ENCODE peak calls at places on chromosomes 12 and 14, in four cellular contexts. One of them, this sample, is unnamed. For H3K4me1 and H3K9me3, the result is how much of the 10 kb centered on the place peaks cover.

GRCh38 chr12:49933793-49934192 is 16.7 kb upstream of the AQP2 start:
- DNase-seq in right lobe of liver: no peak
- DNase-seq in tibial artery: no peak
- DNase-seq in right cardiac atrium: no peak
- DNase-seq in this sample: no peak

GRCh38 chr12:90037740-90038139 is 329.1 kb upstream of the ATP2B1 start:
- DNase-seq in tibial artery: no peak
- DNase-seq in right cardiac atrium: no peak
- DNase-seq in right lobe of liver: no peak
- DNase-seq in this sample: no peak

GRCh38 chr14:54147285-54147684 is 190.7 kb upstream of the BMP4 start:
- DNase-seq in right cardiac atrium: no peak
- DNase-seq in tibial artery: no peak
- DNase-seq in right lobe of liver: no peak
- DNase-seq in this sample: no peak

GRCh38 chr12:96177013-96177412 is 17.2 kb upstream of the ELK3 start:
- DNase-seq in tibial artery: no peak
- DNase-seq in right cardiac atrium: no peak
- DNase-seq in right lobe of liver: no peak
- DNase-seq in this sample: no peak

GRCh38 chr14:20603813-20604212 is 12.6 kb upstream of the RNASE12 start:
- DNase-seq in tibial artery: no peak
- DNase-seq in right lobe of liver: no peak
- DNase-seq in right cardiac atrium: no peak
- DNase-seq in this sample: no peak

GRCh38 chr14:50560929-50561280 is 960 bp downstream of the ATL1 start:
- DNase-seq in right lobe of liver: peak
- DNase-seq in tibial artery: peak
- DNase-seq in right cardiac atrium: peak
- DNase-seq in this sample: peak

GRCh38 chr12:3204716-3205617 is 127.8 kb downstream of the TSPAN9 start:
- DNase-seq in tibial artery: no peak
- DNase-seq in right cardiac atrium: peak
- DNase-seq in right lobe of liver: no peak
- DNase-seq in this sample: no peak

GRCh38 chr14:61695695-61696527 is 598 bp downstream of the HIF1A start:
- DNase-seq in tibial artery: peak
- DNase-seq in right lobe of liver: peak
- DNase-seq in right cardiac atrium: peak
- DNase-seq in this sample: peak

GRCh38 chr14:92247347-92247746 is 75.6 kb upstream of the SLC24A4 start:
- DNase-seq in right cardiac atrium: no peak
- DNase-seq in tibial artery: no peak
- DNase-seq in right lobe of liver: no peak
- DNase-seq in this sample: no peak

GRCh38 chr14:22384167-22384549 is 204.9 kb downstream of the DAD1 start:
- DNase-seq in right cardiac atrium: no peak
- DNase-seq in tibial artery: no peak
- DNase-seq in right lobe of liver: no peak
- DNase-seq in this sample: no peak

GRCh38 chr14:55514819-55515470 is 65.1 kb upstream of the KTN1 start:
- DNase-seq in right lobe of liver: no peak
- DNase-seq in right cardiac atrium: no peak
- DNase-seq in tibial artery: no peak
- DNase-seq in this sample: no peak

GRCh38 chr14:34018125-34018524 is 67.3 kb upstream of the EGLN3 start:
- DNase-seq in right cardiac atrium: no peak
- DNase-seq in tibial artery: no peak
- DNase-seq in right lobe of liver: no peak
- DNase-seq in this sample: no peak

GRCh38 chr14:99644723-99645544 is at the start of gene HHIPL1:
- DNase-seq in right lobe of liver: no peak
- DNase-seq in right cardiac atrium: peak
- DNase-seq in tibial artery: no peak
- DNase-seq in this sample: no peak

GRCh38 chr14:49677643-49678042 is 10.4 kb downstream of the POLE2 start:
- DNase-seq in right cardiac atrium: no peak
- DNase-seq in tibial artery: no peak
- DNase-seq in right lobe of liver: no peak
- DNase-seq in this sample: no peak

GRCh38 chr12:108629824-108630476 is 3.7 kb downstream of the SELPLG start:
- DNase-seq in right cardiac atrium: peak
- DNase-seq in tibial artery: no peak
- DNase-seq in right lobe of liver: no peak
- DNase-seq in this sample: no peak

GRCh38 chr14:64069634-64070359 is 217.0 kb downstream of the SYNE2 start:
- DNase-seq in right cardiac atrium: no peak
- DNase-seq in tibial artery: no peak
- DNase-seq in right lobe of liver: no peak
- DNase-seq in this sample: no peak

GRCh38 chr12:104258476-104259067 is 43.0 kb downstream of the TXNRD1 start:
- DNase-seq in right lobe of liver: no peak
- DNase-seq in right cardiac atrium: no peak
- DNase-seq in tibial artery: no peak
- DNase-seq in this sample: no peak

GRCh38 chr12:94380507-94380906 is 79.2 kb downstream of the CEP83 start:
- DNase-seq in right lobe of liver: no peak
- DNase-seq in tibial artery: no peak
- DNase-seq in right cardiac atrium: no peak
- DNase-seq in this sample: no peak

GRCh38 chr12:48979602-48980388 is 1.7 kb downstream of the WNT1 start:
- DNase-seq in right cardiac atrium: peak
- DNase-seq in tibial artery: no peak
- DNase-seq in right lobe of liver: no peak
- DNase-seq in this sample: no peak

GRCh38 chr14:23984891-23985607 is 3.7 kb upstream of the DHRS4L2 start:
- DNase-seq in right cardiac atrium: peak
- DNase-seq in right lobe of liver: no peak
- DNase-seq in tibial artery: no peak
- DNase-seq in this sample: no peak

GRCh38 chr12:52359511-52360103 is 7.7 kb downstream of the KRT85 start:
- DNase-seq in right cardiac atrium: no peak
- DNase-seq in tibial artery: peak
- DNase-seq in right lobe of liver: no peak
- DNase-seq in this sample: no peak

GRCh38 chr12:67320614-67321305 is 51.6 kb downstream of the CAND1 start:
- DNase-seq in right lobe of liver: no peak
- DNase-seq in tibial artery: no peak
- DNase-seq in right cardiac atrium: no peak
- DNase-seq in this sample: no peak

GRCh38 chr12:89521348-89522238 is 3.0 kb downstream of the GALNT4 start:
- DNase-seq in tibial artery: no peak
- DNase-seq in right cardiac atrium: no peak
- DNase-seq in right lobe of liver: no peak
- DNase-seq in this sample: no peak

GRCh38 chr12:84911331-84912190 is 1.0 kb downstream of the SLC6A15 start:
- DNase-seq in right lobe of liver: peak
- DNase-seq in tibial artery: peak
- DNase-seq in right cardiac atrium: no peak
- DNase-seq in this sample: peak

GRCh38 chr14:35337557-35338255 is 45.5 kb downstream of the PSMA6 start:
- DNase-seq in right cardiac atrium: no peak
- DNase-seq in tibial artery: no peak
- DNase-seq in right lobe of liver: peak
- DNase-seq in this sample: no peak

GRCh38 chr14:35337074-35337556 is 44.9 kb downstream of the PSMA6 start:
- DNase-seq in right cardiac atrium: no peak
- DNase-seq in right lobe of liver: no peak
- DNase-seq in tibial artery: no peak
- DNase-seq in this sample: no peak

GRCh38 chr14:35333797-35334743 is 41.9 kb downstream of the PSMA6 start:
- DNase-seq in right cardiac atrium: no peak
- DNase-seq in tibial artery: no peak
- DNase-seq in right lobe of liver: no peak
- DNase-seq in this sample: no peak

GRCh38 chr14:35336171-35337073 is 44.2 kb downstream of the PSMA6 start:
- DNase-seq in right cardiac atrium: peak
- DNase-seq in tibial artery: peak
- DNase-seq in right lobe of liver: peak
- DNase-seq in this sample: no peak

GRCh38 chr14:35335388-35336092 is 43.4 kb downstream of the PSMA6 start:
- DNase-seq in right lobe of liver: peak
- DNase-seq in right cardiac atrium: peak
- DNase-seq in tibial artery: no peak
- DNase-seq in this sample: no peak
- H3K4me1 ChIP-seq in right lobe of liver: half or more
- H3K4me1 ChIP-seq in right cardiac atrium: under half
- H3K4me1 ChIP-seq in tibial artery: half or more
- H3K4me1 ChIP-seq in this sample: under half

GRCh38 chr12:130500835-130501330 is 163.2 kb downstream of the PIWIL1 start:
- DNase-seq in right lobe of liver: no peak
- DNase-seq in right cardiac atrium: no peak
- DNase-seq in tibial artery: no peak
- DNase-seq in this sample: no peak

GRCh38 chr12:130501821-130502220 is 164.1 kb downstream of the PIWIL1 start:
- DNase-seq in right lobe of liver: no peak
- DNase-seq in right cardiac atrium: no peak
- DNase-seq in tibial artery: no peak
- DNase-seq in this sample: no peak

GRCh38 chr12:130504836-130505175 is 167.1 kb downstream of the PIWIL1 start:
- DNase-seq in right cardiac atrium: no peak
- DNase-seq in right lobe of liver: no peak
- DNase-seq in tibial artery: no peak
- DNase-seq in this sample: no peak

GRCh38 chr12:130506844-130507243 is 169.2 kb downstream of the PIWIL1 start:
- DNase-seq in tibial artery: no peak
- DNase-seq in right cardiac atrium: no peak
- DNase-seq in right lobe of liver: no peak
- DNase-seq in this sample: no peak

DNA sequence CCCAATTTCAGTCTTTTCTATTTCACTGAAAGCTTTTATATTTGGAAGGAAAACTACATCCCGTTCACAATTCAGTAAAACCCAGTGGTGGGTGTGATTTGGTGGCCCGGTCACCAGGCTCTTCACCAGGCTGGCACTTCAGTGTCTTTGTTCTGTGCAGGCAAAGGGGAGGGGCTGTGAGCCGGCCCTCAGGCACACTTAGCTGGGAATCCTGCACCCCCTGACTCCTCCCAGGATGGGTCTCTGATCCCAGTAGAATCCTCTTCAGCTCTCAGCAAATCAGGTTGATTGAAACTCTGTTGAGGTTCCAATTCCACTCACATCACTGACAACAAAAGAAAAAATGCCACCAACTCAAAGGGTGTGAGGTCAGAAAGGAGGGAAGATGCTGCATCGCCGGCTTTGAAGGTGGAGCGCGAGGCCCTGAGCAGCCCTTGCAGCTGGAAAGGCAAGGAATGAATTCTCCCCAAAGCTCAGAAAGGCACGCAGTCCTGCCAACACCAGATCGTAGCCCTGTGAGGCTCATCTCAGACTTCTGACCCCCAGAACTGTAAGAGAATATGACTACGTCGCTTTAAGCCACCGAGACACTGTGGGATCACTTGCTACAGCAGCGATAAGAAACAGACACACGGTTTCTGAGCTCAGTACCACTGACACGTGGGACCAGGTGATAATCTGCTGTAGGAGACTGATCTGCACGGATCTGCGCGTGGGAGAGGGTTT is 166.6 kb downstream of the PIWIL1 start:
- DNase-seq in right cardiac atrium: no peak
- DNase-seq in tibial artery: no peak
- DNase-seq in right lobe of liver: no peak
- DNase-seq in this sample: no peak
- H3K9me3 ChIP-seq in right cardiac atrium: under half
- H3K9me3 ChIP-seq in tibial artery: under half
- H3K9me3 ChIP-seq in right lobe of liver: under half
- H3K9me3 ChIP-seq in this sample: under half

DNA sequence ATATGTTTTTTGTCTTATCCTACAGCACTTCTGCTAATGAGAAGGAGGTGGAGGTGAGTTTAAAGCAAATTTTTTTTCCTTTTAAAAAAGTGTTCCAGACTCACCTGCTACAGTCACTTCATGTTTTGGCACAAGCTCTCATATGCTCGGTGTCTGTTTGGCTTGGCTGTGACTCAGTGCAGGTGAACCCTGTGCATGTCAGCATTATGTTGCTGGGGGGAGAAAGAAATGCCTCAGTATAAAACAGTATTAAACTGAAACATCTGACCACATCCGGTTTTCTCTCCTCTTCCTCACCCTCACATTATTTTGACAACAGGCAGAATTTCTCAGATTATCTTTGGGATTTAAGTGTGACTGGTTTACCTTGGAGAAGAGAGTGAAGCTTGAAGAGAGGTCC is 105.2 kb downstream of the DNAI7 start:
- DNase-seq in right cardiac atrium: no peak
- DNase-seq in tibial artery: no peak
- DNase-seq in right lobe of liver: no peak
- DNase-seq in this sample: no peak
- H3K4me3 ChIP-seq in right cardiac atrium: no peak
- H3K4me3 ChIP-seq in tibial artery: no peak
- H3K4me3 ChIP-seq in right lobe of liver: no peak
- H3K4me3 ChIP-seq in this sample: no peak

DNA sequence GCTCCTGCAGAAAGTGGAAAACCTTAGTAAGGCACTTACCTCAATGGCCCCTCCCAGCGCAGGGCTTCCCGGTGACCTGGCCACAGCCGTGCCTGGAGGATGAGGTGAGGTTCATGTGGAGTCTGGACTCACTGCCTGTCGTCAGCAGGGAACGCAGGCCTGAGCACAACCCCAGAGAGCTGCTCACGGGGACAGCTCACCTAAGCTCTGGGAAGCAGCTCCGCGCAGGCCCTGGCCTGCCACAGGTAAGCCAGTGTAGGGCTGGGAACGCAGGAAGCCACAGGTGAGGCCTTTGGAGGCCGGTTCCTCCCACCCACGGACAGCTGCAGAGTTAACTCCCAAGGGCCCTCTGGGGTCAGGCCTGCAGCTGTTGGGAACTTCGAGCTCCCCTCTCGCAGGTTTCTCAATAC is 32.8 kb downstream of the ANAPC7 start:
- DNase-seq in right lobe of liver: no peak
- DNase-seq in right cardiac atrium: no peak
- DNase-seq in tibial artery: no peak
- DNase-seq in this sample: no peak
- H3K4me1 ChIP-seq in right lobe of liver: under half
- H3K4me1 ChIP-seq in right cardiac atrium: under half
- H3K4me1 ChIP-seq in tibial artery: half or more
- H3K4me1 ChIP-seq in this sample: under half